ENCODE peak calls at places on chromosome 16, in four cellular contexts. I is PC-9, C is NCI-H2029, T is AG08395. P is an unnamed sample.

GRCh38 chr16:79982356-79982755 is 381.8 kb upstream of the MAF start:
- DNase-seq in I (no peak), C (no peak), T (no peak), P (no peak)

GRCh38 chr16:52634101-52634500 is 87.2 kb upstream of the TOX3 start:
- DNase-seq in I (no peak), T (no peak), C (no peak), P (no peak)

GRCh38 chr16:58127634-58128033 is 1.5 kb downstream of the CFAP20 start:
- DNase-seq in T (no peak), I (no peak), C (no peak), P (no peak)

GRCh38 chr16:46954562-46954961 is 18.9 kb downstream of the DNAJA2 start:
- DNase-seq in C (no peak), I (no peak), T (no peak), P (no peak)

GRCh38 chr16:19804538-19805323 is 79.9 kb downstream of the GPRC5B start:
- DNase-seq in T (no peak), I (peak), C (peak), P (peak)

GRCh38 chr16:56941092-56941491 is 9.2 kb downstream of the HERPUD1 start:
- DNase-seq in T (no peak), I (no peak), C (no peak), P (no peak)

GRCh38 chr16:2498085-2498484 is 15.7 kb upstream of the ATP6V0C start:
- DNase-seq in C (no peak), I (no peak), T (no peak), P (no peak)

GRCh38 chr16:19085679-19086200 is 18.3 kb downstream of the COQ7 start:
- DNase-seq in I (no peak), T (no peak), C (no peak), P (peak)

GRCh38 chr16:27083861-27084261 is 17.1 kb downstream of the C16orf82 start:
- DNase-seq in I (no peak), T (peak), C (no peak), P (no peak)

GRCh38 chr16:67449328-67449727 is 18.4 kb downstream of the HSD11B2 start:
- DNase-seq in T (no peak), I (no peak), C (peak), P (no peak)

GRCh38 chr16:29009838-29010166 is 24.9 kb downstream of the LAT start:
- DNase-seq in C (no peak), T (no peak), I (no peak), P (no peak)

GRCh38 chr16:10965440-10966039 is 21.2 kb downstream of the CLEC16A start:
- DNase-seq in T (no peak), I (no peak), C (no peak), P (no peak)

GRCh38 chr16:1046271-1046955 is 26.1 kb upstream of the SSTR5 start:
- DNase-seq in T (no peak), C (no peak), I (no peak), P (no peak)

GRCh38 chr16:83992624-83993023 is 24.6 kb downstream of the NECAB2 start:
- DNase-seq in I (no peak), C (peak), T (peak), P (no peak)

GRCh38 chr16:58970775-58971174 is 236.7 kb upstream of the GOT2 start:
- DNase-seq in C (no peak), T (peak), I (no peak), P (no peak)

GRCh38 chr16:19132898-19133297 is 19.1 kb downstream of the ITPRIPL2 start:
- DNase-seq in C (no peak), T (no peak), I (no peak), P (no peak)

GRCh38 chr16:3690991-3691720 is 26.2 kb downstream of the TRAP1 start:
- DNase-seq in I (no peak), T (peak), C (no peak), P (no peak)

GRCh38 chr16:82630688-82631087 is 3.9 kb downstream of the CDH13 start:
- DNase-seq in C (no peak), I (no peak), T (no peak), P (no peak)

GRCh38 chr16:565420-566330 is 1.1 kb upstream of the NHLRC4 start:
- DNase-seq in I (no peak), C (no peak), T (no peak), P (no peak)

GRCh38 chr16:26569793-26570192 is 496.9 kb upstream of the C16orf82 start:
- DNase-seq in T (no peak), C (peak), I (no peak), P (no peak)

GRCh38 chr16:25005445-25006306 is 9.5 kb downstream of the ARHGAP17 start:
- DNase-seq in I (no peak), C (no peak), T (no peak), P (no peak)

GRCh38 chr16:15708096-15708495 is 58.1 kb downstream of the NDE1 start:
- DNase-seq in C (no peak), T (no peak), I (no peak), P (no peak)

GRCh38 chr16:48533931-48534330 is 76.0 kb downstream of the N4BP1 start:
- DNase-seq in C (no peak), I (no peak), T (no peak), P (no peak)